ENCODE peak calls at places on chromosomes 2 and 18, in four cellular contexts. B is left cardiac atrium; T is CD8-positive, alpha-beta T cell; Q is LHCN-M2. U is an unnamed sample.

GRCh38 chr2:181368036-181368435 is 89.2 kb upstream of the ITGA4 start:
- DNase-seq in B (no peak), T (no peak), Q (no peak), U (no peak)

GRCh38 chr2:55604027-55604565 is 13.3 kb downstream of the PPP4R3B start:
- DNase-seq in B (no peak), T (no peak), Q (peak), U (no peak)

GRCh38 chr2:217223222-217223930 is 363.5 kb upstream of the TNP1 start:
- DNase-seq in B (peak), T (no peak), Q (peak), U (peak)

GRCh38 chr2:102771114-102771513 is 9.3 kb downstream of the TMEM182 start:
- DNase-seq in B (no peak), T (no peak), Q (peak), U (no peak)

GRCh38 chr2:65991332-65991731 is 443.6 kb upstream of the MEIS1 start:
- DNase-seq in B (no peak), T (no peak), Q (no peak), U (no peak)

GRCh38 chr2:200193331-200193730 is 113.2 kb upstream of the SPATS2L start:
- DNase-seq in B (no peak), T (no peak), Q (no peak), U (no peak)

GRCh38 chr18:5678779-5679406 is 135.1 kb upstream of the EPB41L3 start:
- DNase-seq in B (no peak), T (no peak), Q (no peak), U (no peak)

GRCh38 chr2:81979051-81979450 is 1674.5 kb upstream of the LRRTM1 start:
- DNase-seq in B (no peak), T (no peak), Q (no peak), U (no peak)

GRCh38 chr2:23788100-23788499 is 138.8 kb downstream of the ATAD2B start:
- DNase-seq in B (no peak), T (no peak), Q (no peak), U (no peak)

GRCh38 chr2:138319616-138320015 is 182.0 kb upstream of the SPOPL start:
- DNase-seq in B (no peak), T (no peak), Q (no peak), U (no peak)

GRCh38 chr2:229784791-229785190 is 70.4 kb upstream of the DNER start:
- DNase-seq in B (no peak), T (no peak), Q (no peak), U (no peak)

GRCh38 chr2:159617651-159618050 is 1.3 kb upstream of the BAZ2B start:
- DNase-seq in B (no peak), T (no peak), Q (no peak), U (peak)